ENCODE peak calls at places on chromosomes 11 and 22, in five cellular contexts. One of them, this sample, is unnamed.

GRCh38 chr11:61683961-61684869 is 4.0 kb downstream of the DAGLA start:
- DNase-seq in stromal cell of bone marrow: no peak
- DNase-seq in stimulated activated CD4-positive, alpha-beta T cell treated with anti-CD3 and anti-CD28 coated beads, TNF-alpha, amount 100 ng/mL, for 48 hours: no peak
- DNase-seq in pons: no peak
- DNase-seq in activated T-helper 1 cell treated with Interleukin-2 at 50 U/mL for 16 hours: no peak
- DNase-seq in this sample: peak

GRCh38 chr11:2777871-2778629 is 78.3 kb upstream of the KCNQ1OT1 start:
- DNase-seq in stromal cell of bone marrow: no peak
- DNase-seq in stimulated activated CD4-positive, alpha-beta T cell treated with anti-CD3 and anti-CD28 coated beads, TNF-alpha, amount 100 ng/mL, for 48 hours: no peak
- DNase-seq in pons: peak
- DNase-seq in activated T-helper 1 cell treated with Interleukin-2 at 50 U/mL for 16 hours: no peak
- DNase-seq in this sample: peak

GRCh38 chr11:112179601-112180000 is 4.3 kb downstream of the BCO2 start:
- DNase-seq in stromal cell of bone marrow: no peak
- DNase-seq in stimulated activated CD4-positive, alpha-beta T cell treated with anti-CD3 and anti-CD28 coated beads, TNF-alpha, amount 100 ng/mL, for 48 hours: no peak
- DNase-seq in pons: peak
- DNase-seq in activated T-helper 1 cell treated with Interleukin-2 at 50 U/mL for 16 hours: no peak
- DNase-seq in this sample: no peak

GRCh38 chr11:6505577-6506240 is 8.6 kb downstream of the DNHD1 start:
- DNase-seq in stromal cell of bone marrow: peak
- DNase-seq in stimulated activated CD4-positive, alpha-beta T cell treated with anti-CD3 and anti-CD28 coated beads, TNF-alpha, amount 100 ng/mL, for 48 hours: no peak
- DNase-seq in pons: peak
- DNase-seq in activated T-helper 1 cell treated with Interleukin-2 at 50 U/mL for 16 hours: no peak
- DNase-seq in this sample: peak

GRCh38 chr11:60078021-60078420 is 10.4 kb upstream of the MS4A2 start:
- DNase-seq in stromal cell of bone marrow: no peak
- DNase-seq in stimulated activated CD4-positive, alpha-beta T cell treated with anti-CD3 and anti-CD28 coated beads, TNF-alpha, amount 100 ng/mL, for 48 hours: no peak
- DNase-seq in pons: no peak
- DNase-seq in activated T-helper 1 cell treated with Interleukin-2 at 50 U/mL for 16 hours: no peak
- DNase-seq in this sample: no peak

GRCh38 chr22:22697377-22698120 is 53.1 kb downstream of the GGTLC2 start:
- DNase-seq in stromal cell of bone marrow: no peak
- DNase-seq in stimulated activated CD4-positive, alpha-beta T cell treated with anti-CD3 and anti-CD28 coated beads, TNF-alpha, amount 100 ng/mL, for 48 hours: no peak
- DNase-seq in pons: no peak
- DNase-seq in activated T-helper 1 cell treated with Interleukin-2 at 50 U/mL for 16 hours: no peak
- DNase-seq in this sample: no peak

GRCh38 chr11:45095691-45096010 is 50.8 kb upstream of the PRDM11 start:
- DNase-seq in stromal cell of bone marrow: no peak
- DNase-seq in stimulated activated CD4-positive, alpha-beta T cell treated with anti-CD3 and anti-CD28 coated beads, TNF-alpha, amount 100 ng/mL, for 48 hours: no peak
- DNase-seq in pons: no peak
- DNase-seq in activated T-helper 1 cell treated with Interleukin-2 at 50 U/mL for 16 hours: no peak
- DNase-seq in this sample: no peak

GRCh38 chr11:45872513-45873356 is 12.7 kb upstream of the MAPK8IP1 start:
- DNase-seq in stromal cell of bone marrow: peak
- DNase-seq in stimulated activated CD4-positive, alpha-beta T cell treated with anti-CD3 and anti-CD28 coated beads, TNF-alpha, amount 100 ng/mL, for 48 hours: no peak
- DNase-seq in pons: peak
- DNase-seq in activated T-helper 1 cell treated with Interleukin-2 at 50 U/mL for 16 hours: no peak
- DNase-seq in this sample: peak

GRCh38 chr11:5564259-5565019 is 16.1 kb upstream of the OR52H1 start:
- DNase-seq in stromal cell of bone marrow: no peak
- DNase-seq in stimulated activated CD4-positive, alpha-beta T cell treated with anti-CD3 and anti-CD28 coated beads, TNF-alpha, amount 100 ng/mL, for 48 hours: no peak
- DNase-seq in pons: no peak
- DNase-seq in activated T-helper 1 cell treated with Interleukin-2 at 50 U/mL for 16 hours: no peak
- DNase-seq in this sample: no peak

This sample was measured in T-cell.